ENCODE peak calls at places on chromosome 6, in six cellular contexts. C is stomach, X is choroid plexus epithelial cell, W is heart left ventricle, M is HFFc6, H is fibroblast of pulmonary artery. R is an unnamed sample.
A peak's percentile ranks its signal among the peaks of the same experiment; 100 is the strongest.

GRCh38 chr6:151916680-151917164 is 109.2 kb downstream of the ESR1 start:
- DNase-seq in C (no peak), X (peak; percentile 78), W (no peak), M (peak; percentile 97), H (peak; percentile 51), R (no peak)

GRCh38 chr6:167849846-167850459 is 23.2 kb downstream of the AFDN start:
- DNase-seq in C (peak; percentile 54), X (peak; percentile 78), W (no peak), M (no peak), H (peak; percentile 53), R (no peak)

GRCh38 chr6:28981391-28981832 is 23.7 kb downstream of the ZNF311 start:
- DNase-seq in C (peak; percentile 65), X (peak; percentile 73), W (peak; percentile 70), M (peak; percentile 62), H (peak; percentile 80), R (peak; percentile 85)

GRCh38 chr6:16533721-16534136 is 227.5 kb downstream of the ATXN1 start:
- DNase-seq in C (no peak), X (no peak), W (no peak), M (peak; percentile 16), H (no peak), R (no peak)

GRCh38 chr6:40399888-40400468 is 187.2 kb downstream of the LRFN2 start:
- DNase-seq in C (no peak), X (no peak), W (no peak), M (no peak), H (no peak), R (no peak)

GRCh38 chr6:105680131-105680530 is 277.2 kb upstream of the PREP start:
- DNase-seq in C (no peak), X (peak; percentile 8), W (no peak), M (no peak), H (no peak), R (no peak)

GRCh38 chr6:52104979-52105378 is 17.6 kb upstream of the PKHD1 start:
- DNase-seq in C (no peak), X (no peak), W (no peak), M (no peak), H (no peak), R (no peak)

GRCh38 chr6:77620290-77620882 is 32.5 kb upstream of the MEI4 start:
- DNase-seq in C (peak; percentile 28), X (peak; percentile 13), W (no peak), M (no peak), H (peak; percentile 16), R (no peak)

GRCh38 chr6:140281236-140281635 is 906.8 kb upstream of the CITED2 start:
- DNase-seq in C (no peak), X (no peak), W (no peak), M (no peak), H (no peak), R (no peak)

GRCh38 chr6:36997811-36998722 is 7.4 kb upstream of the FGD2 start:
- DNase-seq in C (peak; percentile 86), X (no peak), W (peak; percentile 46), M (no peak), H (no peak), R (peak; percentile 93)

GRCh38 chr6:149311293-149311692 is 6.2 kb upstream of the TAB2 start:
- DNase-seq in C (no peak), X (no peak), W (no peak), M (no peak), H (no peak), R (no peak)

GRCh38 chr6:111764238-111765182 is 108.7 kb downstream of the FYN start:
- DNase-seq in C (no peak), X (no peak), W (no peak), M (no peak), H (no peak), R (no peak)

GRCh38 chr6:87705070-87705691 is 3.1 kb upstream of the AKIRIN2 start:
- DNase-seq in C (no peak), X (no peak), W (no peak), M (peak; percentile 45), H (no peak), R (no peak)

GRCh38 chr6:56959938-56960337 is 5.0 kb downstream of the BEND6 start:
- DNase-seq in C (no peak), X (peak; percentile 55), W (no peak), M (peak; percentile 47), H (peak; percentile 52), R (no peak)

GRCh38 chr6:15387118-15387517 is 141.2 kb downstream of the JARID2 start:
- DNase-seq in C (no peak), X (no peak), W (no peak), M (no peak), H (no peak), R (no peak)

GRCh38 chr6:22142931-22143330 is 153.9 kb downstream of the PRL start:
- DNase-seq in C (no peak), X (no peak), W (no peak), M (no peak), H (no peak), R (no peak)

GRCh38 chr6:159908535-159908934 is 17.7 kb downstream of the MAS1 start:
- DNase-seq in C (no peak), X (peak; percentile 53), W (no peak), M (no peak), H (peak; percentile 27), R (no peak)

GRCh38 chr6:13355969-13356368 is 27.6 kb upstream of the TBC1D7 start:
- DNase-seq in C (no peak), X (no peak), W (no peak), M (no peak), H (no peak), R (no peak)

GRCh38 chr6:34393191-34393967 is 910 bp upstream of the NUDT3 start:
- DNase-seq in C (no peak), X (no peak), W (no peak), M (no peak), H (no peak), R (peak; percentile 57)

GRCh38 chr6:35093118-35093445 is 48.1 kb downstream of the TCP11 start:
- DNase-seq in C (no peak), X (no peak), W (no peak), M (peak; percentile 15), H (no peak), R (no peak)

GRCh38 chr6:16711551-16712249 is 49.6 kb downstream of the ATXN1 start:
- DNase-seq in C (no peak), X (no peak), W (no peak), M (no peak), H (no peak), R (no peak)

GRCh38 chr6:135871296-135871695 is 19.8 kb downstream of the PDE7B start:
- DNase-seq in C (no peak), X (peak; percentile 68), W (no peak), M (peak; percentile 21), H (peak; percentile 50), R (no peak)

GRCh38 chr6:152458648-152459047 is 178.5 kb downstream of the SYNE1 start:
- DNase-seq in C (no peak), X (peak; percentile 39), W (no peak), M (no peak), H (peak; percentile 71), R (no peak)

GRCh38 chr6:56096946-56097345 is 150.4 kb downstream of the COL21A1 start:
- DNase-seq in C (no peak), X (no peak), W (no peak), M (no peak), H (peak; percentile 45), R (no peak)

GRCh38 chr6:109978174-109979032 is at the start of gene GPR6:
- DNase-seq in C (peak; percentile 59), X (peak; percentile 52), W (peak; percentile 35), M (no peak), H (peak; percentile 57), R (no peak)

GRCh38 chr6:161836643-161837448 is 563.0 kb upstream of the AGPAT4 start:
- DNase-seq in C (no peak), X (peak; percentile 60), W (no peak), M (no peak), H (peak; percentile 11), R (no peak)

GRCh38 chr6:25602680-25602982 is 49.4 kb upstream of the SCGN start:
- DNase-seq in C (no peak), X (no peak), W (no peak), M (no peak), H (no peak), R (no peak)
- TF ChIP-seq CTCF in C (no peak), X (no peak), W (no peak), M (peak; percentile 39), H (no peak), R (no peak)

GRCh38 chr6:144316866-144317204 is 31.7 kb downstream of the UTRN start:
- DNase-seq in C (no peak), X (no peak), W (no peak), M (no peak), H (no peak), R (no peak)

GRCh38 chr6:144317736-144318135 is 32.6 kb downstream of the UTRN start:
- DNase-seq in C (no peak), X (peak; percentile 42), W (no peak), M (peak; percentile 43), H (peak; percentile 26), R (no peak)

GRCh38 chr6:144314562-144314961 is 29.4 kb downstream of the UTRN start:
- DNase-seq in C (peak; percentile 49), X (no peak), W (no peak), M (no peak), H (no peak), R (no peak)

GRCh38 chr6:144315226-144315980 is 30.3 kb downstream of the UTRN start:
- DNase-seq in C (peak; percentile 49), X (no peak), W (peak; percentile 27), M (no peak), H (no peak), R (no peak)

DNA sequence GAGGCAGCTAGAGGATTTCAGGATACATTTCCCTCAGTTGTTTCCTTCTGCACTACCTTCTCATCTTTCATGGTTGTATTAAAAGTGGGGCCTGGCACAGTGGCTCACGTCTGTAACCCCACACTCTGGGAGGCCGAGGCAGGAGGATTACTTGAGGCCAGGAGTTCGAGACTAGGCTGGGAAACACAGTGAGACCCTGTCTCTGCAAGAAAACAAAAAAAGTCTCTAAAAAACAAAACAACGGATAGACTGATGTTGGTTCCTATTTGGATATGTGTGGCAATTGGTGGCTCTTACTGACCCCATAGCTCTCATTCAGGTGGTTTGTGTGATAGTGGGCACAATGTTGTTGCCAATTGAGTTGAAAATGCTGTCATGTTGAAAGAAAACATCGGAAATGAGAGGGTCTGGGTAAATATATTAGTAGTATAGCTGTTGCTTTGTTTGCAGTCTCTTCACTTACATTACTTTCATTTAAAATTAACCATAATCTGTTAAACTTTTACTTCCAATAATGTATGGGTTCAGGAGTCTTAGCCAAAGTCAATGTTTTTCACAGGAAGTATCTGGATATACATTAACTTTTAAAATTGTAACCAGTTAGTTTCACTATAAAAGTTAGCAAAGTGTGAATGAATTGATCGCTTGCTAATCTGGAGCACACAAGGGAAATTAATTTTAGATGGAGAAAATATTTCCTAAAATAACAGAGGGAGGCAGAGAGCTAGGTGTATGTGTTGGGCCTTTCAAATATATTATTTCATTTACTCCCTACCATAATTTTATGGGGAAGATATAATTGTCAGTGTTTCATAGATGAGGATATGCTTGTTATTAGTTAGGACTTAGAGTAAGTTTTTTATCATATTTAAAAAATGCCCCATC is 31.1 kb downstream of the UTRN start:
- DNase-seq in C (no peak), X (no peak), W (no peak), M (no peak), H (no peak), R (no peak)
- TF ChIP-seq CTCF in C (no peak), X (no peak), W (no peak), M (no peak), H (no peak), R (no peak)

GRCh38 chr6:116847234-116847633 is 18.4 kb upstream of the GPRC6A start:
- DNase-seq in C (no peak), X (peak; percentile 76), W (no peak), M (peak; percentile 57), H (peak; percentile 60), R (no peak)
- TF ChIP-seq CTCF in C (no peak), X (peak; percentile 37), W (peak; percentile 10), M (peak; percentile 71), H (peak; percentile 19), R (no peak)

GRCh38 chr6:155340464-155341129 is 26.3 kb upstream of the TFB1M start:
- DNase-seq in C (no peak), X (peak; percentile 77), W (no peak), M (peak; percentile 78), H (peak; percentile 67), R (no peak)
- TF ChIP-seq CTCF in C (no peak), X (peak; percentile 75), W (no peak), M (peak; percentile 77), H (peak; percentile 54), R (no peak)

R was measured in sigmoid colon.